ENCODE peak calls at places on chromosomes 16 and 17, in four cellular contexts. Z is NCI-H510A treated with DMSO at 0.1 percent for 48 hours; T is left ventricle myocardium inferior; A is CD4-positive, CD25-positive, alpha-beta regulatory T cell. X is an unnamed sample.
A peak's percentile ranks its signal among the peaks of the same experiment; 100 is the strongest.

GRCh38 chr17:50570516-50570915 is 10.0 kb downstream of the CACNA1G start:
- DNase-seq in Z (no peak), A (no peak), T (no peak), X (no peak)

GRCh38 chr17:2101448-2102257 is 46.8 kb downstream of the HIC1 start:
- DNase-seq in Z (no peak), T (peak; percentile 31), A (peak; percentile 61), X (no peak)

GRCh38 chr17:43662432-43663141 is 865 bp upstream of the MEOX1 start:
- DNase-seq in A (peak; percentile 84), Z (no peak), T (no peak), X (no peak)

GRCh38 chr17:4326608-4327007 is 39.9 kb downstream of the UBE2G1 start:
- DNase-seq in T (no peak), Z (no peak), A (no peak), X (no peak)

GRCh38 chr17:4785311-4786110 is 653 bp downstream of the VMO1 start:
- DNase-seq in Z (no peak), A (no peak), T (no peak), X (no peak)

GRCh38 chr16:10077861-10078260 is 104.4 kb downstream of the GRIN2A start:
- DNase-seq in A (no peak), T (no peak), Z (no peak), X (no peak)

GRCh38 chr16:1543085-1543896 is 9.8 kb downstream of the TMEM204 start:
- DNase-seq in Z (no peak), A (peak; percentile 58), T (peak; percentile 78), X (no peak)

GRCh38 chr16:73909529-73910035 is 387.0 kb upstream of the PSMD7 start:
- DNase-seq in T (no peak), A (no peak), Z (no peak), X (no peak)

GRCh38 chr16:84700518-84701277 is 898 bp downstream of the USP10 start:
- DNase-seq in T (no peak), A (peak; percentile 75), Z (no peak), X (no peak)